ENCODE peak calls at places on chromosomes 6 and 20, in five cellular contexts. Y is tibial artery; V is left ventricle myocardium inferior; U is H9; L is CD8-positive, alpha-beta T cell. J is an unnamed sample.

GRCh38 chr6:107304421-107305025 is 154.8 kb downstream of the PDSS2 start:
- DNase-seq in L (no peak), V (no peak), Y (no peak), U (no peak), J (no peak)

GRCh38 chr6:67706388-67706787 is 928.7 kb upstream of the ADGRB3 start:
- DNase-seq in V (no peak), U (no peak), L (no peak), Y (no peak), J (no peak)

GRCh38 chr20:43914286-43914685 is 366 bp upstream of the TOX2 start:
- DNase-seq in Y (no peak), V (no peak), L (no peak), U (no peak), J (peak; percentile 53)

GRCh38 chr6:54291146-54291545 is 17.1 kb upstream of the TINAG start:
- DNase-seq in L (no peak), V (no peak), U (no peak), Y (no peak), J (peak; percentile 47)

GRCh38 chr6:138765896-138766487 is 7.6 kb upstream of the CCDC28A start:
- DNase-seq in L (no peak), U (no peak), Y (no peak), V (no peak), J (no peak)

GRCh38 chr20:11373391-11373790 is 544.3 kb upstream of the BTBD3 start:
- DNase-seq in U (no peak), L (no peak), Y (no peak), V (no peak), J (no peak)

GRCh38 chr6:24918641-24919403 is 16.9 kb downstream of the RIPOR2 start:
- DNase-seq in L (no peak), V (no peak), Y (no peak), U (no peak), J (peak; percentile 74)

GRCh38 chr6:104186836-104187235 is 672.9 kb downstream of the HACE1 start:
- DNase-seq in U (no peak), Y (no peak), L (no peak), V (no peak), J (no peak)

GRCh38 chr6:148760568-148761531 is 14.0 kb downstream of the UST start:
- DNase-seq in U (peak; percentile 64), V (peak; percentile 63), L (peak; percentile 66), Y (peak; percentile 94), J (peak; percentile 37)

GRCh38 chr20:62114894-62115293 is 7.4 kb upstream of the LSM14B start:
- DNase-seq in L (no peak), U (peak; percentile 65), V (no peak), Y (no peak), J (no peak)

DNA sequence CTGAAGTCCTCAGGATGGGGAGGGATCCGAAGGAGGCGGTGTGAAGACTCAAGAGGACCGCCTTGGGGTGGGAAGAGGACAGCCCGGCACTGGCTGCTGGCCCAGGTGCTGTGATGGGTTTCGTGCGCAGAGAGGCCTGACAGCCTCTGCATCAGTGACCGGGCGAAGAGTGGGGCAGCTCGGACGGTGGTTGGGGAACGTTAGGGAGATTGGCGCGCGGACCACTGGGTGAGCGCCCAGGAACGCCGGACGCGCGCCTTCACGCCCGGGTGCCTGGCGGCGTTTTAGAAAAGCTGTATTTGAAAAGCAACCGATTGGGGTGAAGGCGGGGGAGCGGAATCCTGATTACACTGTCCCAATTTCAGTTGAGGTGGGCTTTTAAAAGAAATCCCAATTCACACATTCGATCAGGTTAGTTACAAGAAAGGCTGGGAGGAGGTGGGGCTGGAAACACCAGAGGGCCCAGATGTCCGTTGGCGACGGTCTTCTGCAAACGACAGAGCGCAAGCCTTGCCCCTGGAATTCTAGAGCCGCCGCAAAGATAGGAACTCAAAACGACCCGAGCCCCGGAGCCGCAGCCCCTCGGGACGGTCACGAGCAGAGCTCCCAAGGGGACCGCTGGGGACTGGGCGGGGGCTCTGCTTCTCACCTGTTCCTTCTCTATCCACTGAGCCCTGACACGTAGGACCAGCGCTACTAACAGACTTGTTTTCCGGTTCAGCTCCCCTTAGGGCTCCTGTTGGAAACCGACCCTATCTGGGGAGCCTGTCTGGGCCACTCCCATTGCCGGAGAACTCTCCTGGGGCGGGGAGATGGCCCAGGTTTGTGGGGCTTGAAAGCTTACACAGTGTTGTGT is 8.5 kb upstream of the TRIM40 start:
- DNase-seq in Y (no peak), L (no peak), U (peak; percentile 73), V (no peak), J (peak; percentile 18)
- H3K27me3 ChIP-seq in Y (no peaks in the 10 kb centered on the region), L (peaks cover 11% of the 10 kb centered on the region), U (peaks cover 23% of the 10 kb centered on the region), V (peaks cover 95% of the 10 kb centered on the region), J (peaks cover 4% of the 10 kb centered on the region)

DNA sequence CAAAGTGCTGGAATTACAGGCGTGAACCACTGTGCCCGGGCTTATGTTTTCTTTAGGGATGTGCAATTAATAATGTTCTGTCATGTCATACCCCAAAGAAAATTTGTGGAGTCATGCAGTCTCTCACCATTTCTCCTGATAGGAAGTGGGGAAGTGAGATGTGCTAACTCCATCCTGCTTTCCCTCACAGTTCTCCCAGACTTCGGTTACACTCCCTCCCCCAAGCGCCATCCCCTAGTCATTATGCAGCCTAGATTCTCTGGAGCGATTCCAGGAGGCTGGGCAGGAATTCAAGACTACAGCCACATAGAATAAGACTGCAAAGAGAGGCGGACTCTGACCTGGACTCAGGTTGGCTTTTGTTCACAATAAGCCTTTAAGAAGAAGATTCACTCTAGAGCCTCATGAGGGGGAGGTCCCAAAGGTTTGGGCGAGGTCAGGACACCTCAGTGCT is 271.4 kb downstream of the ALDH8A1 start:
- DNase-seq in L (no peak), V (peak; percentile 62), U (no peak), Y (no peak), J (peak; percentile 4)
- H3K4me1 ChIP-seq in L (no peaks in the 10 kb centered on the region), V (peaks cover 8% of the 10 kb centered on the region), U (no peaks in the 10 kb centered on the region), Y (no peaks in the 10 kb centered on the region), J (no peaks in the 10 kb centered on the region)

GRCh38 chr6:44273617-44274016 is 3.4 kb downstream of the TMEM151B start:
- DNase-seq in Y (no peak), U (no peak), L (no peak), V (no peak), J (no peak)

GRCh38 chr6:44275749-44276648 is 5.7 kb downstream of the TMEM151B start:
- DNase-seq in L (no peak), U (peak; percentile 63), Y (no peak), V (no peak), J (peak; percentile 31)

GRCh38 chr6:44272999-44273566 is 2.8 kb downstream of the TMEM151B start:
- DNase-seq in V (no peak), Y (no peak), U (no peak), L (no peak), J (no peak)

GRCh38 chr6:44276667-44277640 is 6.7 kb downstream of the TMEM151B start:
- DNase-seq in L (no peak), U (no peak), V (no peak), Y (no peak), J (no peak)

GRCh38 chr6:44275271-44275748 is 5.1 kb downstream of the TMEM151B start:
- DNase-seq in L (no peak), Y (no peak), V (no peak), U (no peak), J (no peak)
- H3K27me3 ChIP-seq in L (peaks cover 14% of the 10 kb centered on the region), Y (no peaks in the 10 kb centered on the region), V (peaks cover 96% of the 10 kb centered on the region), U (no peaks in the 10 kb centered on the region), J (peaks cover 6% of the 10 kb centered on the region)

GRCh38 chr6:145814501-145815350 is at the start of gene FBXO30:
- DNase-seq in L (peak; percentile 93), V (peak; percentile 93), U (peak; percentile 93), Y (peak; percentile 93), J (peak; percentile 90)

GRCh38 chr6:145815875-145816274 is 1.3 kb upstream of the FBXO30 start:
- DNase-seq in Y (no peak), U (no peak), L (no peak), V (no peak), J (no peak)

GRCh38 chr6:145815351-145815772 is 767 bp upstream of the FBXO30 start:
- DNase-seq in Y (peak; percentile 58), L (no peak), U (peak; percentile 55), V (peak; percentile 16), J (peak; percentile 62)

GRCh38 chr6:145813285-145814034 is 1.1 kb downstream of the FBXO30 start:
- DNase-seq in Y (no peak), V (no peak), L (no peak), U (no peak), J (peak; percentile 32)

GRCh38 chr6:145814035-145814500 is 527 bp downstream of the FBXO30 start:
- DNase-seq in U (peak; percentile 50), L (no peak), V (peak; percentile 33), Y (peak; percentile 69), J (peak; percentile 72)
- H3K4me1 ChIP-seq in U (no peaks in the 10 kb centered on the region), L (peaks cover 32% of the 10 kb centered on the region), V (peaks cover 84% of the 10 kb centered on the region), Y (peaks cover 27% of the 10 kb centered on the region), J (no peaks in the 10 kb centered on the region)

DNA sequence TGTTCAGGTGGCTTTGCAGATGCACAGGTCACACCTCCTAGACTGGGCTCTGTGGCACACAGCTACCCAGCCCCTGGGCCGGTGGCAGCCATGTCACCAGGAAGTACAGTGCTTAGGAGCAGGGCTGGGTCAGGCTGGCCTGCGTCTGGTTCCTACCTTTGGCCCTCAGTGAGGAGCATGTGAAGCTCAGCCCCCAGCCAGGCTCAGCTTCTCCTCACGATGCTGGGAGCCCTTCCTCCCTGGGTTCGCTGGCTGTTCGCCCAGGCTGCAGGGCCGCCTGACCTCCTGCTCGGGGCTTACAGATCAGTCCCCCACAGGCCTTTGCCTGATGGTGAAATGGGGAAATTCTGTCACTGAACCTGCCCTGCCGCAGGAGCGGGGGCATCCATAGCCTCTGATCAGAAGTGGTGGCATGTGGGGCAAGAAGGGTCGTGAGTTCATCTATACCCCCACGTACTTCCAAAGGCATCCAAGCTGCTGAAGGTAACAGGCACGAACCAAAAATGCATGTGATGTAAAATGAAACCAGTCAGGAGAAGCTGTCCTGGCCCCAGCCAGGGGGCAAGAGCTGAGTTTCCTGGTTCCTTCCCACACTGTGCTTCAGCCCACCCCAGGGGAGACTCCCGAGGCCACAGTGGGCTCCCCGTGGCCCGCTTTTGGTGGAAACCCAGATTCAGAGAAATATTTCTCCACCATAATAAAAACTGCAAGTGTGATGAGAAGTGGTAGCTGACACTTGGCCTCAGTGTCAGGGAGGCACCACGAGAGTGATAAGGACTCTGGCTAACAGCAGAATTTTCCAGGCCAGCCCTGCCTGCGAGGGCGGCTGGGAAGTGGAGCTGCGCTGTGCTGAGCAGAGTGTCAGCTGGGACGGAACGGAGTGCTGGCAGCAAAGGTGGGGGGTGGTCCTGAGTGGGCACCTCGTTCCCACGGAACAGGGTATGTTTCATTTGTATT is 22.8 kb downstream of the SPATA2 start:
- DNase-seq in L (no peak), U (no peak), Y (peak; percentile 60), V (peak; percentile 64), J (no peak)
- H3K27me3 ChIP-seq in L (no peaks in the 10 kb centered on the region), U (no peaks in the 10 kb centered on the region), Y (no peaks in the 10 kb centered on the region), V (no peaks in the 10 kb centered on the region), J (no peaks in the 10 kb centered on the region)

DNA sequence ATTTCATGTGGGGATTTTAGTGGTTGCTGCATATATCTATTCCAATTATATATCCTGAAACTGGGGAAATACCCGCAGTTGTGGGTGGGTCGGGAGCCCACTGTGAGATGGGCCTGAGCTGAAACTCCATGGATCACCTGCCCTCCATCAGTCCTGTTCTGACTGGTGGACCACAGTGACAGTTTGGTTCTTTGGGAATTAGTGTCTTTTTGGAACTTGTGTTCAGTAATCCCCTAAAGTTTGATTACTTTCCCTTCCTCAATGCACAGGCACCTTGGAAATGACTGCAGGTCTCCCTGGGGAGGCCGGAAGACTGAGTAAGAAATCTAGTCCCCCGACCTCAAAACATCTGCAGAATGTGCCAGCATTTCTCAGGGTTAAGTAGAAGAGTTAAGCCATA is 11.3 kb downstream of the STK35 start:
- DNase-seq in U (no peak), V (no peak), L (no peak), Y (peak; percentile 10), J (no peak)
- H3K4me1 ChIP-seq in U (no peaks in the 10 kb centered on the region), V (peaks cover 97% of the 10 kb centered on the region), L (peaks cover 50% of the 10 kb centered on the region), Y (peaks cover 38% of the 10 kb centered on the region), J (no peaks in the 10 kb centered on the region)